ENCODE peak calls at places on chromosome 21, in six cellular contexts. D is A549, M is cardiac fibroblast, O is tibial artery, G is pancreas, C is heart right ventricle. P is an unnamed sample.

GRCh38 chr21:32728455-32729237 is 833 bp upstream of the SYNJ1 start:
- DNase-seq in D (peak; percentile 5), M (no peak), O (no peak), G (no peak), C (no peak), P (no peak)

GRCh38 chr21:26449161-26449560 is 123.9 kb downstream of the CYYR1 start:
- DNase-seq in D (no peak), M (peak; percentile 76), O (no peak), G (no peak), C (no peak), P (peak; percentile 50)

GRCh38 chr21:46634966-46635323 is 529 bp upstream of the PRMT2 start:
- DNase-seq in D (peak; percentile 31), M (peak; percentile 91), O (no peak), G (no peak), C (no peak), P (peak; percentile 92)

GRCh38 chr21:32412162-32412997 is at the start of gene EVA1C:
- DNase-seq in D (peak; percentile 51), M (peak; percentile 86), O (peak; percentile 90), G (peak; percentile 60), C (peak; percentile 77), P (peak; percentile 49)

GRCh38 chr21:41121785-41122415 is 46.1 kb upstream of the BACE2 start:
- DNase-seq in D (peak; percentile 28), M (peak; percentile 84), O (peak; percentile 92), G (peak; percentile 71), C (peak; percentile 73), P (peak; percentile 66)

GRCh38 chr21:46211786-46212720 is 16.5 kb downstream of the LSS start:
- DNase-seq in D (no peak), M (no peak), O (peak; percentile 58), G (no peak), C (no peak), P (no peak)

GRCh38 chr21:32587651-32588050 is 2.3 kb upstream of the TCP10L start:
- DNase-seq in D (no peak), M (no peak), O (no peak), G (no peak), C (no peak), P (no peak)

GRCh38 chr21:32666258-32666657 is 54.1 kb upstream of the CFAP298 start:
- DNase-seq in D (no peak), M (no peak), O (no peak), G (no peak), C (no peak), P (peak; percentile 15)

GRCh38 chr21:32819702-32820101 is 48.1 kb upstream of the PAXBP1 start:
- DNase-seq in D (no peak), M (peak; percentile 92), O (no peak), G (no peak), C (no peak), P (peak; percentile 21)

GRCh38 chr21:26850116-26850643 is 5.0 kb upstream of the ADAMTS1 start:
- DNase-seq in D (no peak), M (peak; percentile 73), O (no peak), G (no peak), C (no peak), P (peak; percentile 66)

GRCh38 chr21:25997788-25998611 is 172.6 kb downstream of the APP start:
- DNase-seq in D (no peak), M (no peak), O (no peak), G (peak; percentile 80), C (no peak), P (no peak)

GRCh38 chr21:28884481-28884880 is 108.2 kb downstream of the LTN1 start:
- DNase-seq in D (no peak), M (peak; percentile 29), O (no peak), G (no peak), C (no peak), P (peak; percentile 38)

GRCh38 chr21:40658237-40658636 is 188.7 kb downstream of the DSCAM start:
- DNase-seq in D (no peak), M (no peak), O (no peak), G (no peak), C (no peak), P (no peak)

GRCh38 chr21:46294647-46295176 is 8.6 kb downstream of the YBEY start:
- DNase-seq in D (no peak), M (peak; percentile 47), O (no peak), G (no peak), C (no peak), P (peak; percentile 69)

GRCh38 chr21:40169971-40170370 is 302.7 kb downstream of the PCP4 start:
- DNase-seq in D (no peak), M (no peak), O (no peak), G (no peak), C (no peak), P (no peak)

GRCh38 chr21:33299181-33299752 is 25.5 kb upstream of the IFNAR1 start:
- DNase-seq in D (no peak), M (no peak), O (no peak), G (no peak), C (no peak), P (no peak)

GRCh38 chr21:17903029-17903806 is 84.1 kb upstream of the C21orf91 start:
- DNase-seq in D (no peak), M (peak; percentile 67), O (no peak), G (no peak), C (no peak), P (peak; percentile 67)

GRCh38 chr21:28111151-28111619 is 881.5 kb downstream of the LTN1 start:
- DNase-seq in D (no peak), M (peak; percentile 99), O (no peak), G (peak; percentile 32), C (peak; percentile 14), P (peak; percentile 77)

GRCh38 chr21:33802458-33802857 is 113.1 kb downstream of the ATP5PO start:
- DNase-seq in D (no peak), M (peak; percentile 21), O (no peak), G (no peak), C (no peak), P (no peak)

GRCh38 chr21:29947119-29947518 is 7.3 kb upstream of the GRIK1 start:
- DNase-seq in D (no peak), M (no peak), O (no peak), G (no peak), C (no peak), P (no peak)

GRCh38 chr21:29749223-29749622 is 190.6 kb downstream of the GRIK1 start:
- DNase-seq in D (no peak), M (no peak), O (no peak), G (no peak), C (no peak), P (no peak)

GRCh38 chr21:36337099-36337509 is 17.1 kb downstream of the MORC3 start:
- DNase-seq in D (peak; percentile 31), M (peak; percentile 60), O (no peak), G (no peak), C (no peak), P (peak; percentile 79)

GRCh38 chr21:38460171-38460742 is 38.0 kb downstream of the ERG start:
- DNase-seq in D (no peak), M (peak; percentile 83), O (no peak), G (no peak), C (no peak), P (peak; percentile 81)

GRCh38 chr21:38811257-38811656 is 5.5 kb downstream of the ETS2 start:
- DNase-seq in D (no peak), M (peak; percentile 75), O (peak; percentile 12), G (no peak), C (no peak), P (peak; percentile 68)

GRCh38 chr21:46109251-46110221 is 11.6 kb downstream of the COL6A2 start:
- DNase-seq in D (no peak), M (no peak), O (peak; percentile 61), G (no peak), C (peak; percentile 14), P (no peak)

GRCh38 chr21:10627316-10627863 is 106.0 kb downstream of the TPTE start:
- DNase-seq in D (no peak), M (no peak), O (no peak), G (no peak), C (no peak), P (no peak)

GRCh38 chr21:31108969-31109368 is 70.7 kb upstream of the KRTAP19-8 start:
- DNase-seq in D (no peak), M (peak; percentile 24), O (no peak), G (no peak), C (no peak), P (peak; percentile 57)
- TF ChIP-seq CTCF in D (no peak), M (peak; percentile 10), O (no peak), G (no peak), C (no peak), P (peak; percentile 44)

GRCh38 chr21:44461438-44462089 is 6.3 kb downstream of the LRRC3 start:
- DNase-seq in D (no peak), M (no peak), O (no peak), G (no peak), C (no peak), P (no peak)
- TF ChIP-seq CTCF in D (no peak), M (no peak), O (no peak), G (no peak), C (peak; percentile 22), P (no peak)

DNA sequence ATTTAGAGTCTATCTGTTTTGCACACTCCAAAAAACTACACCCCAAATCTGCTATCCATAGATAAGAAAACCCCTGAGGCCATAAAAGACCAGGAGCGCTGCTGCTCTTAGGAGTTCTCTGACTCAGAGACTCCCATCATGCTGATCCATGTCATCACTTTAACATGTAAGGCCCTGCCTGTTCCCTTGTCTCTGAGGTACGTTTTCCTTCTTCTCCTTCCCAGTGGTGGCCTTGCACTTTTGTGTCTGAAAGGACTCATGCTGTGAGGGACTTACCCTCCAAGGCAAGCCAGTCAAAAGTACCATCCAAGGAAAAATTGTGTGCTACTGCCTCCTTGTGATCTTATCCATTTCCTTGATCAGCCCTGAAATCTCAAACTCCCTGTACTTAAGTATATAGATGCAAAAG is 427.4 kb upstream of the NCAM2 start:
- DNase-seq in D (no peak), M (no peak), O (no peak), G (no peak), C (no peak), P (peak; percentile 37)
- TF ChIP-seq CTCF in D (no peak), M (no peak), O (no peak), G (no peak), C (no peak), P (no peak)

DNA sequence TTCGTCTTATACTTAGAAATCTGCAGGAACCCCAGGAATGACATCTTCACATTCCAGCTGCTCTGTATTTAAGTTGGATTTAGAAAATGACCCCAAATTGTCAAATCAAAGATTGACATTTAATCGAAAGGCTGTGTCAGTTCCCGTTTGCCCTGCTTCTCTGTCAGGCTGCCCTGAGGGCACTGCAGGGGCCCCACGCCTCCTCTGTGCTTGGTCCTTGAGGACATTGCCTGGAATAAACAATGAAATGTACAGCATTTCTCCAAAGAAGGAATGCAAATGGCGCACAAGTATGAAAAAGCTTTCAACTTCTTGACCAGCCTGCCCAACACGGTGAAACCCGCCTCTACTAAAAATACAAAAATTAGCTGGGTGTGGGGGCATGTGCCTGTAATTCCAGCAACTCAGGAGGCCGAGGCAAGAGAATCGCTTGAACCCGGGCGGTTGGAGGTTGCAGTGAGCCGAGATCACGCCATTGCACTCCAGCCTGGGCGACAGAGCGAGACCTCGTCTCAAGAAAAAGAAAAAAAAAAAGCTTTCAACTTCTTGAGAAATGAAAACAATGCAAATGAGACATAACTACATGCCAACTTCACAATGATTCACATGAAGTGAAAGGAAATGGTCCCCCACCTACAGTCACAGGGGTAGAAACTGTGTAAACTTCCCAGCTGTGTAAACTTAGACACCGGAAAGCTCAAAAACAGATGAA is 3.0 kb downstream of the TMPRSS3 start:
- DNase-seq in D (no peak), M (no peak), O (no peak), G (no peak), C (no peak), P (peak; percentile 44)
- TF ChIP-seq CTCF in D (no peak), M (no peak), O (no peak), G (no peak), C (no peak), P (no peak)

P was measured in choroid plexus epithelial cell.